ENCODE peak calls at places on chromosomes 11 and 22, in four cellular contexts. N is CD8-positive, alpha-beta T cell; V is fibroblast of villous mesenchyme; W is psoas muscle. A is an unnamed sample.

GRCh38 chr11:61699737-61700160 is 19.6 kb downstream of the DAGLA start:
- DNase-seq in W (peak), N (no peak), V (no peak), A (no peak)

GRCh38 chr11:68330700-68331337 is 18.4 kb downstream of the LRP5 start:
- DNase-seq in N (no peak), W (no peak), V (no peak), A (no peak)

GRCh38 chr11:59557940-59558643 is 46.8 kb downstream of the OR4D9 start:
- DNase-seq in V (no peak), W (no peak), N (no peak), A (no peak)

GRCh38 chr22:29442976-29443375 is 4.6 kb downstream of the RFPL1 start:
- DNase-seq in V (no peak), N (no peak), W (no peak), A (peak)

GRCh38 chr22:39598017-39598965 is 27.7 kb downstream of the CACNA1I start:
- DNase-seq in V (no peak), N (peak), W (peak), A (no peak)

GRCh38 chr11:133695376-133695775 is 149.9 kb downstream of the SPATA19 start:
- DNase-seq in V (no peak), N (no peak), W (no peak), A (no peak)

GRCh38 chr11:28366549-28367341 is 258.6 kb downstream of the METTL15 start:
- DNase-seq in W (no peak), N (no peak), V (peak), A (peak)

GRCh38 chr11:11946180-11946579 is 62.2 kb downstream of the DKK3 start:
- DNase-seq in N (no peak), W (no peak), V (peak), A (peak)

GRCh38 chr11:78469905-78470304 is 52.3 kb upstream of the GAB2 start:
- DNase-seq in N (no peak), V (no peak), W (no peak), A (no peak)

GRCh38 chr22:29733362-29734322 is 13.8 kb downstream of the CABP7 start:
- DNase-seq in V (peak), N (no peak), W (peak), A (no peak)

GRCh38 chr11:84290647-84291046 is 1004.5 kb upstream of the CCDC90B start:
- DNase-seq in W (no peak), V (no peak), N (no peak), A (peak)

GRCh38 chr22:44746836-44747519 is 5.4 kb upstream of the ARHGAP8 start:
- DNase-seq in W (no peak), V (peak), N (no peak), A (no peak)

GRCh38 chr11:15886866-15887265 is 469.5 kb downstream of the SOX6 start:
- DNase-seq in V (peak), N (no peak), W (no peak), A (no peak)

GRCh38 chr11:84558085-84558905 is 1068.8 kb downstream of the DLG2 start:
- DNase-seq in V (peak), N (no peak), W (no peak), A (peak)

DNA sequence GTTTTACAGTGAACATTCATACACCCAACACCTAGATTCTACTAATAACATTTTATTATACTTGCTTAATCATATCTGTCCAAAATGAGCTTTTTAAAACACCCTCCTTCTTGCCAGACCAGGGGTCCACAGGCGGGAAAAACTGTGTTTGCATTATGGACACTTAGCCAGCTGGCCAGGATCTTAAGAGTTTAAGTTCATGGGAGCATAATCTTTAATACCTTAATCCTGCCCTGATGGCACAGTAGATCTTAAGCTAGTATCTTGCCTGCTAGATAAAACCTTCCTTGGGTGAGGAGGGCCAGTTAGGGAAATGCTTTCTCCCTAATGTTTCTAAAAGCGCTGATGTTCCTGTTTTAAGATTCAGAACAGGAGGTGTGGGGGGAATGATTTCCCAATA is 13.1 kb upstream of the CCDC134 start:
- DNase-seq in N (no peak), W (no peak), V (peak), A (no peak)
- H3K4me3 ChIP-seq in N (no peak), W (no peak), V (no peak), A (no peak)

DNA sequence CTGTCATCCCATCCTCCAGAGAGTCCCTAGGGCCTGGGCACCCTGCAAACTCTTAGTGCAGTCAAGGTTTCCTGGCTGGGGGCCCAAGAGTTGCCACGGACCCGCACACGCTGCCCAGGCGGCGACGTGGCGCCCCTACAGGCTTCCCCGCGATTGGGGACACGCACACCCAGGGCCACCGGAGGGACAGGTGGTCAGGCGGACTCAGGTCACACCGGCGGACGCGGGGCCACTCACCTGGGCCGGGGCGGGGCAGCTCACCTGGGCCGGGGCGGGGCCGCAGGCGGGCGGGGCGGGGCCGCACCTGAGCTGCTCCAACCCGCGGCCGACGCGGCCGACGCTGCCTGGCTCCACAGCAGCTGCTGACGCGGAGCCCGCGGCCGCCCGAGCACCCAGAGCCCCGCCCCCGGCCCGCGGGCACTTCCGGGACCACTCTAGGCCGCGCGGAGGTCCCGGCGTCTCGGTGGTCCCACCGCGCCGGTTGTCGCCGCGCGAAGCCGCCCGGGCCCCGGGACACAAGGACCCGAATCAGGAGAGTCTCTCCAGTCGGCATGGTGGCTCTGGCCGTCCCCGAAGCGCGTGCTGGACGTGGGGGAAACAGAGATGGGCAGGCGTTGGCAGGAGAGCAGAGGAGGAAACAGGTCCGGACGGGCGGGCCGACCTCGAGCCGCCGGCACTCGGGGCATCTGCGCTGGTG is at the start of gene ZNF70:
- DNase-seq in N (peak), V (peak), W (peak), A (peak)
- TF ChIP-seq CTCF in N (peak), V (peak), W (no peak), A (peak)

DNA sequence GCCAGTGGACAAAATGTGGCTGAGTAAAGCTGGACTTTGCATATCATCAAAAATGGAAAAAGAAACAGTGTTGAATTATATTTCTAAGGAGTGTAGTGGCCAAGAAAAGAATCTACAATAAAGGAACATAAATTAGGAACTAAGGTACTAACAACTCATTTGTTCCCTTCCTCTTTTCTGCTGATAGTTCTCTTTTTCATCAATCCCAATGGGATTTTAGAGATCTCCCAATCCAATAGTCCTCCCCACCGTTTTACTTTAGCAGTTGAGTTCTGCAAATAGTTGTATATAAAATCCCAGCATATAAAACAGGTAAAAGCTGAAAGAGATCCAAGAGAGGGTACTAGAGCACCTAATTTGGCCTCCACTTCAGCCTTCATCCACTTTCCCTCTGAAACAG is 2.0 kb downstream of the PRCP start:
- DNase-seq in N (no peak), W (no peak), V (no peak), A (no peak)
- H3K4me3 ChIP-seq in N (no peak), W (peak), V (no peak), A (no peak)

GRCh38 chr11:74391193-74391592 is 7.0 kb downstream of the PGM2L1 start:
- DNase-seq in V (no peak), N (no peak), W (no peak), A (no peak)

GRCh38 chr11:74384641-74385040 is 13.6 kb downstream of the PGM2L1 start:
- DNase-seq in W (no peak), V (no peak), N (no peak), A (no peak)

GRCh38 chr11:74390697-74391096 is 7.5 kb downstream of the PGM2L1 start:
- DNase-seq in V (no peak), N (no peak), W (no peak), A (no peak)

GRCh38 chr11:74388678-74389327 is 9.4 kb downstream of the PGM2L1 start:
- DNase-seq in W (no peak), V (peak), N (peak), A (peak)
- TF ChIP-seq CTCF in W (peak), V (peak), N (peak), A (peak)

GRCh38 chr11:94279996-94280395 is 24.4 kb upstream of the IZUMO1R start:
- DNase-seq in N (no peak), W (no peak), V (no peak), A (no peak)
- H3K4me3 ChIP-seq in N (no peak), W (no peak), V (no peak), A (no peak)

A was measured in AG10803.